ENCODE peak calls at places on chromosomes 16 and 17, in eight cellular contexts. R, J, O, P, B, Y, D and L are unnamed samples.

GRCh38 chr16:68992521-68992920 is 112.9 kb upstream of the HAS3 start:
- DNase-seq in O (peak), Y (peak), D (peak), P (peak), J (peak), B (no peak), R (no peak), L (peak)

GRCh38 chr16:71467810-71468209 is 5.8 kb upstream of the ZNF23 start:
- DNase-seq in P (no peak), Y (peak), B (no peak), D (peak), J (peak), R (no peak), O (no peak), L (no peak)

GRCh38 chr16:24544640-24545039 is 5.3 kb downstream of the RBBP6 start:
- DNase-seq in R (no peak), B (no peak), J (peak), P (no peak), Y (peak), O (no peak), D (no peak), L (no peak)

GRCh38 chr17:4895676-4896331 is 3.5 kb upstream of the C17orf107 start:
- DNase-seq in R (no peak), B (peak), O (no peak), D (no peak), Y (no peak), J (no peak), P (no peak), L (no peak)

GRCh38 chr17:78822552-78822951 is 18.1 kb downstream of the USP36 start:
- DNase-seq in D (peak), J (peak), R (no peak), B (no peak), P (no peak), Y (peak), O (no peak), L (peak)

GRCh38 chr17:60416368-60416925 is 5.8 kb upstream of the CHCT1 start:
- DNase-seq in J (peak), Y (no peak), R (no peak), P (no peak), O (no peak), D (no peak), B (no peak), L (no peak)

GRCh38 chr16:89722392-89723278 is 1.3 kb downstream of the ZNF276 start:
- DNase-seq in J (peak), O (peak), Y (peak), P (peak), R (no peak), D (peak), B (peak), L (no peak)

GRCh38 chr16:68884867-68885266 is 41.5 kb downstream of the TANGO6 start:
- DNase-seq in Y (no peak), D (peak), O (no peak), R (no peak), P (no peak), B (no peak), J (no peak), L (no peak)

GRCh38 chr17:37576281-37576680 is 32.9 kb downstream of the SYNRG start:
- DNase-seq in J (no peak), R (no peak), D (peak), O (no peak), B (no peak), P (no peak), Y (peak), L (no peak)

GRCh38 chr16:88274847-88275246 is 107.9 kb upstream of the ZNF469 start:
- DNase-seq in O (no peak), J (peak), P (no peak), D (peak), R (no peak), Y (no peak), B (no peak), L (no peak)

GRCh38 chr17:66655861-66656260 is 179.1 kb upstream of the CACNG5 start:
- DNase-seq in R (no peak), B (no peak), O (no peak), P (no peak), D (peak), Y (peak), J (peak), L (no peak)

GRCh38 chr16:4474192-4474961 is at the start of gene NMRAL1:
- DNase-seq in J (peak), R (no peak), D (peak), O (peak), B (peak), P (peak), Y (peak), L (peak)

GRCh38 chr17:48603959-48604769 is 622 bp downstream of the HOXB6 start:
- DNase-seq in P (peak), J (no peak), O (peak), R (no peak), D (no peak), Y (no peak), B (no peak), L (no peak)

GRCh38 chr16:85719605-85720318 is 31.0 kb upstream of the GINS2 start:
- DNase-seq in J (no peak), D (no peak), P (no peak), B (no peak), R (no peak), Y (no peak), O (no peak), L (no peak)

GRCh38 chr16:81076566-81077076 is 417 bp downstream of the C16orf46 start:
- DNase-seq in O (peak), Y (peak), D (peak), R (peak), B (peak), P (peak), J (peak), L (peak)

GRCh38 chr17:68431661-68432071 is 25.6 kb downstream of the WIPI1 start:
- DNase-seq in O (peak), D (peak), J (no peak), Y (peak), P (peak), R (no peak), B (no peak), L (peak)

GRCh38 chr17:81922566-81923301 is 4.8 kb upstream of the SIRT7 start:
- DNase-seq in P (peak), D (no peak), J (no peak), R (no peak), B (no peak), O (no peak), Y (no peak), L (no peak)

GRCh38 chr17:45740553-45741330 is 43.4 kb upstream of the CRHR1 start:
- DNase-seq in B (no peak), Y (peak), P (peak), R (no peak), J (peak), O (peak), D (peak), L (peak)

GRCh38 chr17:67058036-67058435 is 13.7 kb downstream of the CACNG1 start:
- DNase-seq in O (no peak), P (no peak), J (no peak), D (no peak), B (no peak), Y (no peak), R (no peak), L (no peak)

GRCh38 chr16:51445250-51445649 is 294.2 kb upstream of the SALL1 start:
- DNase-seq in R (no peak), J (no peak), P (no peak), O (no peak), Y (no peak), B (no peak), D (peak), L (no peak)

GRCh38 chr16:56884026-56884582 is 19.1 kb downstream of the SLC12A3 start:
- DNase-seq in D (no peak), J (no peak), P (no peak), Y (no peak), R (no peak), B (no peak), O (no peak), L (no peak)

GRCh38 chr16:47887496-47887895 is 268.3 kb downstream of the ABCC12 start:
- DNase-seq in D (peak), O (no peak), P (peak), R (no peak), B (no peak), J (peak), Y (peak), L (no peak)

GRCh38 chr16:24975428-24975889 is 39.7 kb downstream of the ARHGAP17 start:
- DNase-seq in O (no peak), P (peak), J (peak), Y (peak), D (peak), B (no peak), R (no peak), L (no peak)

GRCh38 chr17:65177901-65178300 is 40.7 kb downstream of the RGS9 start:
- DNase-seq in O (no peak), R (no peak), Y (peak), P (no peak), B (no peak), D (peak), J (peak), L (no peak)

GRCh38 chr17:64297467-64298088 is 34.5 kb upstream of the TEX2 start:
- DNase-seq in P (no peak), D (no peak), O (no peak), B (no peak), R (no peak), J (no peak), Y (no peak), L (no peak)

GRCh38 chr17:31562447-31562846 is 171.0 kb downstream of the RAB11FIP4 start:
- DNase-seq in R (no peak), O (no peak), Y (no peak), P (no peak), D (no peak), B (no peak), J (no peak), L (no peak)

GRCh38 chr17:29279397-29280070 is 14.4 kb downstream of the NUFIP2 start:
- DNase-seq in Y (no peak), J (no peak), B (no peak), O (no peak), R (no peak), D (no peak), P (no peak), L (no peak)

GRCh38 chr16:84836234-84836647 is 16.5 kb downstream of the CRISPLD2 start:
- DNase-seq in O (no peak), P (peak), B (peak), R (no peak), J (peak), D (peak), Y (peak), L (peak)

GRCh38 chr17:44241104-44241503 is 21.6 kb upstream of the UBTF start:
- DNase-seq in B (no peak), O (no peak), R (no peak), J (no peak), P (no peak), Y (no peak), D (peak), L (no peak)

GRCh38 chr17:74201250-74201649 is 2.2 kb upstream of the RPL38 start:
- DNase-seq in B (no peak), J (peak), O (no peak), Y (peak), P (peak), D (peak), R (no peak), L (no peak)

GRCh38 chr17:21177401-21177800 is 36.6 kb downstream of the TMEM11 start:
- DNase-seq in D (no peak), B (no peak), Y (no peak), J (no peak), P (no peak), R (no peak), O (no peak), L (no peak)

GRCh38 chr17:27471321-27472269 is 15.3 kb downstream of the KSR1 start:
- DNase-seq in P (peak), D (no peak), B (no peak), R (no peak), J (no peak), O (peak), Y (peak), L (no peak)

GRCh38 chr16:30368122-30368791 is 2.0 kb downstream of the TBC1D10B start:
- DNase-seq in J (peak), D (peak), P (no peak), B (no peak), O (no peak), R (no peak), Y (peak), L (no peak)

GRCh38 chr16:7422489-7422888 is 89.8 kb downstream of the RBFOX1 start:
- DNase-seq in R (no peak), P (no peak), Y (no peak), O (no peak), B (no peak), J (no peak), D (no peak), L (no peak)

GRCh38 chr16:14264560-14264959 is 193.4 kb downstream of the MRTFB start:
- DNase-seq in O (no peak), D (no peak), B (no peak), J (no peak), P (no peak), R (no peak), Y (no peak), L (no peak)

GRCh38 chr16:84851192-84852127 is 31.7 kb downstream of the CRISPLD2 start:
- DNase-seq in D (peak), P (peak), O (no peak), B (no peak), J (peak), R (peak), Y (peak), L (peak)

DNA sequence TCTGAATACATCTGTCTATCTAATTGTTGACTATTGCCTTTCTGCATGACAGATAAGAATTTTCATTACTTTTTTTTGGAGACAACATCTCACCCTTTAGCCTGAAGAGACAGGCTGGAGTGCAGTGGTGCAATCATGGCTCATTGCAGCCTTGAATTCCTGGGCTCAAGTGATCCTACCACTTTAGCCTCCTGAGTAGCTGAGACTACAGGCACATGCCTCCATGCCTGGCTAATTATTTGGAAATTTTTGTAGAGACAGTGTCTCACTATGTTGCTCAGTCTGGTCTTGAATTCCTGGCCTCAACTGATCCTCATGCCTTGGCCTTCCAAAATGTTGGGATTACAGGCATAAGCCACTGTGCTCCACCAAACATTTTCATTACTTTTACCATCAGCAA is 99.8 kb upstream of the ELAC2 start:
- DNase-seq in R (no peak), P (no peak), J (no peak), D (no peak), O (no peak), B (no peak), Y (no peak), L (no peak)
- TF ChIP-seq CTCF in R (no peak), P (no peak), J (no peak), D (no peak), O (no peak), B (no peak), Y (no peak), L (no peak)

GRCh38 chr17:15510361-15510760 is 42.9 kb upstream of the CDRT4 start:
- DNase-seq in P (peak), R (peak), O (peak), D (peak), Y (peak), J (peak), B (no peak), L (no peak)

GRCh38 chr17:15507896-15508295 is 40.5 kb upstream of the CDRT4 start:
- DNase-seq in D (no peak), Y (no peak), O (no peak), R (no peak), J (no peak), B (no peak), P (no peak), L (no peak)

GRCh38 chr17:15508466-15508865 is 41.0 kb upstream of the CDRT4 start:
- DNase-seq in J (no peak), P (no peak), B (no peak), D (no peak), O (no peak), R (no peak), Y (no peak), L (no peak)

GRCh38 chr17:15511142-15511541 is 43.7 kb upstream of the CDRT4 start:
- DNase-seq in D (no peak), J (no peak), P (no peak), Y (no peak), B (no peak), O (no peak), R (no peak), L (no peak)

DNA sequence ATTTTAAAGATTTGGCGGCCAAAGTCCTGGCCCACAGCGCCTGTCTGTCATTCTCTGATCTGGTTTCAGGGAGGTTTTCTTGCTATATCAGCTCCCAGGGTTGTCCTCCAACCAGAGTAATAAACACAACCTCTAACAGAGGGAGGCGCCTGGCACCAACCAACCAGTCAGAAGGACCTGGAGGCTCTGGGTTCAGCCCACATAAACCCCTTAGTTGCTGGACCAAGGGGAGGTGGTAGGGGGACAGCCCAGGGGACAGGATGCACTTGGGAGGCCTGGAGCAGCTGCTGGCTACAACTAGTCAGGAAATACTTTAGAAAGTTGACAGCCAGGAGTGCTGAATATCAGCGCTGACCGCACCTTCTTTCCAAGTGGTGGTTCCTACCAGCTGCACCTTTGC is 41.7 kb upstream of the CDRT4 start:
- DNase-seq in D (no peak), R (no peak), O (no peak), P (no peak), Y (no peak), B (no peak), J (no peak), L (no peak)
- H3K4me3 ChIP-seq in D (no peak), R (no peak), O (no peak), P (no peak), Y (no peak), B (no peak), J (no peak), L (no peak)

GRCh38 chr16:31410082-31410481 is 16.9 kb downstream of the ITGAD start:
- DNase-seq in J (no peak), Y (no peak), O (no peak), R (no peak), D (no peak), P (no peak), B (no peak), L (no peak)

GRCh38 chr16:31411024-31411845 is 16.9 kb downstream of the COX6A2 start:
- DNase-seq in Y (no peak), P (no peak), O (no peak), D (no peak), J (no peak), B (no peak), R (no peak), L (no peak)

GRCh38 chr16:31413943-31414342 is 14.2 kb downstream of the COX6A2 start:
- DNase-seq in R (no peak), J (no peak), D (no peak), B (no peak), Y (no peak), O (no peak), P (no peak), L (no peak)

GRCh38 chr16:31414706-31415105 is 13.5 kb downstream of the COX6A2 start:
- DNase-seq in B (no peak), R (no peak), Y (no peak), D (no peak), J (no peak), O (no peak), P (no peak), L (no peak)

GRCh38 chr16:31412750-31413149 is 15.4 kb downstream of the COX6A2 start:
- DNase-seq in B (no peak), J (no peak), P (no peak), R (no peak), D (no peak), Y (no peak), O (no peak), L (no peak)
- TF ChIP-seq CTCF in B (no peak), J (no peak), P (no peak), R (no peak), D (no peak), Y (no peak), O (no peak), L (no peak)

GRCh38 chr16:27316038-27316680 is 2.4 kb downstream of the IL4R start:
- DNase-seq in D (no peak), R (no peak), J (no peak), B (no peak), Y (no peak), O (no peak), P (no peak), L (no peak)

GRCh38 chr16:27314161-27314723 is 468 bp downstream of the IL4R start:
- DNase-seq in R (no peak), Y (peak), D (peak), P (peak), J (peak), O (peak), B (peak), L (peak)

GRCh38 chr16:27317320-27317719 is 3.5 kb downstream of the IL4R start:
- DNase-seq in R (no peak), O (no peak), P (no peak), D (no peak), B (no peak), Y (peak), J (no peak), L (no peak)

GRCh38 chr16:27314986-27315332 is 1.2 kb downstream of the IL4R start:
- DNase-seq in D (no peak), B (no peak), J (no peak), O (no peak), R (no peak), P (no peak), Y (no peak), L (no peak)

DNA sequence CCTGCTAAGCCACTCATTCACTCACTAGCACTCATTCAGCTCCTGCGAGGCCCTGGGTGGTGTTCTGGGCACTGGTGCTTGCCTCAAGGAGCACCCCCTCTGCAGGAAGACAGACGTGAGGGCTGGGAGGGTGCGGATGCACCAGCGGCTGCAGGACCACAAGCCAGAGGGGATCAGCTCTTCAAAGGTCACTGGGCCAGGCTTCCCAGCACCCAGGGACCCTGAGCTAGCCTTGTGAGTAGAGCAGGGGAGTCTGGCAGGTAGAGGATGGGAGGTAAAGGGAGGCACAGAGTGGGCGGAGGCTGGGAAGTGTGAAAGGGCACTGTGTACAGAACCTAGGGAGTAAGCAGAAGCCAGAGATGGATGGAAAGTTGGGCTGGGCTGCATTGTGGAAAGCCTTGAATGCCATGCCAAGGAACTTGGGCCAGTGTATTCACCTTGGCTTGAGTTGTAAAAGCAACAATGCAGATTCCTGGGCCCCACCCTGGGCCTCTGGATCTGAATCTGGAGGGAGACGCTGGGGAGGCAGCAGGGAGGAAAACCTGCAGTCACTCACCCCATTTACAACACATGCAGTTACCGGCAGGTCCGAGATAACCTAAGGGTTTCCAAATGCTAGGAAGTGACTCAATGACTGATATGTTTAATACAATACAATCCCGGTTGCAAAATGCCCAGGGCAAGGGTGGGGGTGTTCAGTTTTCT is 1.7 kb downstream of the IL4R start:
- DNase-seq in O (peak), R (no peak), Y (peak), P (peak), B (peak), J (peak), D (peak), L (no peak)
- H3K4me3 ChIP-seq in O (peak), R (no peak), Y (peak), P (peak), B (peak), J (peak), D (peak), L (peak)

GRCh38 chr16:23478566-23478965 is 25.6 kb upstream of the COG7 start:
- DNase-seq in R (no peak), O (no peak), Y (no peak), P (no peak), D (no peak), B (no peak), J (no peak), L (no peak)

GRCh38 chr16:23484501-23485256 is 25.6 kb downstream of the GGA2 start:
- DNase-seq in J (no peak), P (no peak), Y (no peak), R (no peak), O (no peak), D (no peak), B (no peak), L (no peak)

GRCh38 chr16:23482778-23483177 is 27.5 kb downstream of the GGA2 start:
- DNase-seq in R (no peak), B (no peak), J (no peak), Y (no peak), D (no peak), O (no peak), P (no peak), L (no peak)

GRCh38 chr16:23476289-23476688 is 23.3 kb upstream of the COG7 start:
- DNase-seq in D (no peak), Y (no peak), R (no peak), O (no peak), B (no peak), P (no peak), J (no peak), L (no peak)

GRCh38 chr16:23479138-23479537 is 26.1 kb upstream of the COG7 start:
- DNase-seq in D (no peak), B (no peak), J (no peak), R (no peak), Y (no peak), P (no peak), O (no peak), L (no peak)
- TF ChIP-seq CTCF in D (no peak), B (no peak), J (no peak), R (no peak), Y (no peak), P (no peak), O (no peak), L (no peak)